ENCODE peak calls at places on chromosomes 2 and 18, in four cellular contexts. I is K562, Z is GM12878, A is HepG2. V is an unnamed sample.

GRCh38 chr2:16184945-16185660 is 244.8 kb downstream of the MYCN start:
- DNase-seq in A (no peak), I (no peak), Z (no peak), V (peak)

GRCh38 chr2:37527362-37527761 is 144.1 kb downstream of the CDC42EP3 start:
- DNase-seq in A (no peak), I (no peak), Z (no peak), V (no peak)

GRCh38 chr18:52588916-52589315 is 248.9 kb downstream of the DCC start:
- DNase-seq in A (no peak), Z (no peak), I (no peak), V (no peak)

GRCh38 chr18:61850756-61851155 is 42.1 kb downstream of the RNF152 start:
- DNase-seq in I (no peak), Z (no peak), A (no peak), V (no peak)

GRCh38 chr2:236572482-236572881 is 2.9 kb downstream of the ACKR3 start:
- DNase-seq in Z (no peak), I (no peak), A (no peak), V (no peak)

GRCh38 chr2:195051401-195051800 is 605.6 kb upstream of the SLC39A10 start:
- DNase-seq in A (no peak), Z (no peak), I (no peak), V (no peak)

GRCh38 chr18:79890638-79891037 is 60.8 kb downstream of the SLC66A2 start:
- DNase-seq in I (no peak), Z (no peak), A (no peak), V (no peak)

GRCh38 chr2:27306657-27307544 is 1.3 kb downstream of the UCN start:
- DNase-seq in A (no peak), I (no peak), Z (no peak), V (peak)

GRCh38 chr2:213188971-213189899 is 37.8 kb upstream of the IKZF2 start:
- DNase-seq in Z (no peak), A (peak), I (no peak), V (peak)

GRCh38 chr2:144407262-144407661 is 112.7 kb downstream of the ZEB2 start:
- DNase-seq in I (no peak), Z (no peak), A (no peak), V (no peak)

GRCh38 chr2:189799030-189799331 is 14.7 kb downstream of the PMS1 start:
- DNase-seq in A (no peak), I (no peak), Z (no peak), V (no peak)

DNA sequence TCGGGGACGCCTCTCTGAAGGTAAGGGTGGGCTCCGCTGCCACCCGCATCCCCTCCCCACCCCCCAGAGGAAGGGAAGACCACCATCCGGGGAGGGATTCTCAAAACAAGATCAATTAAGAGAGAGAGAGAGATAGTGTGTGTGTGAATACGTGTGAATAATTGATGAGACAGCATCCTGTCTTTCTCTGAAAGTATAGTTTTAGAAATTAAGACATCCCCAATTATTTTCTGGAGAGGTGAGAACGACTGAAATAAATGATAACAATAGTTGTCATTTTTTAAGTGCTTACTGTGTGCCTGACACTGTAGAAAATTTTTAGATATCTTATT is 751 bp downstream of the IL18R1 start:
- DNase-seq in Z (no peak), A (no peak), I (no peak), V (no peak)
- TF ChIP-seq CREM in Z (no peak), A (no peak), I (no peak), V (no peak)

DNA sequence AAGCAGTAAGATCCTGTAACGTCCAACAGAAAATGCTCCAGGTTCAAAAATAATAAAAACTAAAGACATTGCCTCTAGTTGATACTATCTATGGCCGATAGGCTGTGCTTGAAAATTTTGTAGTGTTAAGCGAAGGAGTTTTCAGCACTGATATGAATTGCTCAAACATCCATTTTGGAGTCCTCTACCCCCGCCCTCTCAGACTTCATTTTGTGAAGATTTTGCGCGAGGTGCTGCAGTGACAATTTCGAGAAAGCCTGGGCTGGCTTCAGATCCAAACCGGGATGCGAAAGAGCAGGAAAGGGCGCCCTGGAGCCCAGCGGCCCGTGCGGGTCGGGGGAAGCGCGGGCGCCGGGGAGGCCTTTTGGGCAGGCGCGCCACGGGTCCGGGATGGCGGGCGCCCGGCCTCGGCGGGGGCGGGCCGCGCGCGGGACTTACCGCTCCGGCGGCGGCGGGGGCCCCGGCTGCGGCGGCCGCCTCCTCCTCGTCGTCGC is 1.8 kb downstream of the SP3 start:
- DNase-seq in A (peak), I (peak), Z (no peak), V (no peak)
- TF ChIP-seq CREM in A (no peak), I (no peak), Z (no peak), V (no peak)

GRCh38 chr18:9008709-9009635 is 93.5 kb upstream of the NDUFV2 start:
- DNase-seq in Z (no peak), I (peak), A (no peak), V (no peak)
- TF ChIP-seq CREM in Z (no peak), I (peak), A (no peak), V (no peak)

GRCh38 chr2:71129891-71130324 is at the start of gene MCEE:
- DNase-seq in A (peak), Z (peak), I (peak), V (peak)
- TF ChIP-seq CREM in A (peak), Z (no peak), I (peak), V (no peak)

GRCh38 chr2:102081600-102081999 is 60.9 kb upstream of the IL1R1 start:
- DNase-seq in I (no peak), A (no peak), Z (no peak), V (no peak)

GRCh38 chr2:102080451-102081054 is 62.0 kb upstream of the IL1R1 start:
- DNase-seq in I (no peak), A (no peak), Z (no peak), V (no peak)

GRCh38 chr2:102084651-102085050 is 57.9 kb upstream of the IL1R1 start:
- DNase-seq in A (no peak), I (no peak), Z (no peak), V (no peak)

GRCh38 chr2:102085238-102085637 is 57.3 kb upstream of the IL1R1 start:
- DNase-seq in A (no peak), I (no peak), Z (no peak), V (no peak)

GRCh38 chr2:102082591-102083586 is 59.7 kb upstream of the IL1R1 start:
- DNase-seq in Z (peak), I (peak), A (peak), V (no peak)
- TF ChIP-seq CREM in Z (no peak), I (no peak), A (no peak), V (no peak)

V was measured in WTC11.